ENCODE peak calls at places on chromosomes 13 and 19, in six cellular contexts. Q is PC-3, K is Caco-2, O is OCI-LY7, J is epithelial cell of esophagus, H is Peyer's patch. M is an unnamed sample.

GRCh38 chr19:40387151-40387550 is 2.8 kb downstream of the HIPK4 start:
- DNase-seq in Q (no peak), K (no peak), O (no peak), J (no peak), H (no peak), M (no peak)

GRCh38 chr13:28536371-28536770 is 41.4 kb upstream of the FLT1 start:
- DNase-seq in Q (no peak), K (no peak), O (no peak), J (no peak), H (no peak), M (no peak)

GRCh38 chr19:7857727-7858701 is 16.2 kb downstream of the PRR36 start:
- DNase-seq in Q (no peak), K (no peak), O (peak), J (no peak), H (peak), M (peak)

GRCh38 chr19:12994701-12995595 is at the start of gene NFIX:
- DNase-seq in Q (peak), K (no peak), O (peak), J (peak), H (peak), M (no peak)

GRCh38 chr19:13935765-13936486 is 2.3 kb downstream of the PODNL1 start:
- DNase-seq in Q (no peak), K (no peak), O (no peak), J (no peak), H (peak), M (peak)

GRCh38 chr19:49492573-49493411 is 3.4 kb upstream of the RPS11 start:
- DNase-seq in Q (peak), K (no peak), O (peak), J (peak), H (no peak), M (no peak)

GRCh38 chr13:106498158-106498557 is 37.3 kb downstream of the EFNB2 start:
- DNase-seq in Q (no peak), K (no peak), O (no peak), J (no peak), H (no peak), M (no peak)

GRCh38 chr13:29480893-29481525 is 114.5 kb downstream of the SLC7A1 start:
- DNase-seq in Q (no peak), K (no peak), O (no peak), J (no peak), H (no peak), M (no peak)

GRCh38 chr13:20553309-20553708 is 13.6 kb upstream of the IFT88 start:
- DNase-seq in Q (no peak), K (no peak), O (no peak), J (no peak), H (no peak), M (no peak)

GRCh38 chr19:35860818-35861639 is 4.3 kb downstream of the KIRREL2 start:
- DNase-seq in Q (no peak), K (peak), O (no peak), J (no peak), H (no peak), M (peak)

GRCh38 chr19:12202250-12202649 is 39.4 kb downstream of the ZNF136 start:
- DNase-seq in Q (no peak), K (peak), O (peak), J (peak), H (peak), M (peak)

GRCh38 chr19:1154731-1155351 is 19.2 kb downstream of the SBNO2 start:
- DNase-seq in Q (no peak), K (no peak), O (no peak), J (peak), H (peak), M (no peak)
- TF ChIP-seq CTCF in Q (no peak), K (no peak), O (no peak), J (no peak), H (no peak), M (no peak)

GRCh38 chr19:1503089-1503924 is 9.5 kb downstream of the ADAMTSL5 start:
- DNase-seq in Q (peak), K (no peak), O (peak), J (peak), H (peak), M (peak)
- TF ChIP-seq CTCF in Q (peak), K (peak), O (peak), J (peak), H (peak), M (peak)

DNA sequence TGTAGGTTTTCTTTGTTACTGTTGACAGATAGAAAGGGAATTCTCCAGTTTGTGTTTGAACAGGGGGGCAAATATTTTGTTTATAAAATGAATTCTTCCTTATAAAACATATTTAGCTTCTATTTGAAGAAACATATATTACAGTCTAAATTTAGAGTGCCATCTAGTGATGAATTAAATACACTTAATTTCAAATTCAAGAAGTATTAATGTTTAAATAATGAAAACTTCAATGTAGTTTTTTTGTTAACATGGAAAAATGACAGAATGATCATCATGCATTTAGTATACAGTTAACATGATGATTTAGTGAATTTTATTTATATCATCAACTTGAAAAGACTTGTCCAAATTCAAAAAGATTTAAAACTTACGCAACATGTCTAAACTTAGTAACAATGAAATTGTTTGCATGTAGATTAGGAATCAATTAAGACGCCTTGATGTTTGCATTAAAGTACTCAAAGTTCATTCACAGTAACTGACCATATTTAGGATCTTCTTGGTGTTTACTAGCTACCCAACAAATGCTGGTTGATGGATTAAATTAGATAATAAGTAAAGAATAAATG is 765.9 kb upstream of the SLITRK1 start:
- DNase-seq in Q (peak), K (no peak), O (no peak), J (no peak), H (no peak), M (no peak)
- TF ChIP-seq CTCF in Q (peak), K (no peak), O (peak), J (no peak), H (no peak), M (no peak)

GRCh38 chr13:98598043-98598442 is 21.1 kb upstream of the STK24 start:
- DNase-seq in Q (no peak), K (no peak), O (no peak), J (no peak), H (no peak), M (no peak)
- TF ChIP-seq CTCF in Q (no peak), K (no peak), O (no peak), J (no peak), H (no peak), M (no peak)

DNA sequence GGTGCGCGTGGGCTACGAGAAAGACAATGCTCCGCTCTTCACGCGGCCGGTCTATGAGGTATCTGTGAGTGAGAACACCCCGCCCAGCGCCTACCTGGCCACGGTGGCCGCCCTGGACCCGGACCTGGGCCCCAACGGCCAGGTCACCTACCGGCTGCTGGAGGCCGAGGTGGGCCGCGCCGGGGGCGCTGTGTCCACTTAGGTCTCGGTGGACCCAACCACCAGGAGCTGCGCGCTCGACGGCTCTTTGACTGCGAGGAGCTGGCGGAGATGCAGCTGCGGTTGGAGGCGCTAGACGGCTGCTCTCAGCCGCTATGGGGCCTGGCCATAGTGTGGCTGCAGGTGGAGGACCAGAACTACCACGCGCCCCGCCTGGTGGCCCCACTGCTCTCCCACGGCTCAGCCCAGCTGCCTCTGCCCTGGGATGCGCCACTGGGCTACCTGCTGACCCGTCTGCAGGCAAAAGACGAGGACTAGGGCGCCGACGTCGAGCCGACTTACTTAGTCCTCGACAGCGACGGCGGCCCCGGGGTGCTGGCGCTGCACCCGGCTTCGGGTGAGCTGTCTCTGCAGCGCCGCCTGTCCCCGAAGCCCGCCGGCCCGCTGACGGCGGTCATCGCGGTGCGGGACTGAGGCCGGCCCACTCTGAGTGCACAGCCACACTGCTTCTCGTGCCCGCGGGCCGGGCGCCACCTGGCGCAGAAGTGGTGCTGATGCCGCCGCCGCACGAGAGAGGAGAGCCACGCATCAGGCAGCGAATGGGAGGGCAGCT is 173.0 kb downstream of the OLFM4 start:
- DNase-seq in Q (no peak), K (no peak), O (no peak), J (no peak), H (peak), M (peak)
- TF ChIP-seq CTCF in Q (no peak), K (no peak), O (no peak), J (peak), H (no peak), M (peak)

GRCh38 chr19:1406496-1406817 is 929 bp upstream of the DAZAP1 start:
- DNase-seq in Q (no peak), K (no peak), O (no peak), J (peak), H (no peak), M (no peak)

GRCh38 chr19:1409204-1410005 is 2.0 kb downstream of the DAZAP1 start:
- DNase-seq in Q (no peak), K (no peak), O (no peak), J (no peak), H (no peak), M (no peak)

GRCh38 chr19:1408300-1409203 is 1.2 kb downstream of the DAZAP1 start:
- DNase-seq in Q (peak), K (no peak), O (peak), J (peak), H (peak), M (peak)

GRCh38 chr19:1407662-1408299 is 395 bp downstream of the DAZAP1 start:
- DNase-seq in Q (no peak), K (no peak), O (no peak), J (peak), H (no peak), M (no peak)

DNA sequence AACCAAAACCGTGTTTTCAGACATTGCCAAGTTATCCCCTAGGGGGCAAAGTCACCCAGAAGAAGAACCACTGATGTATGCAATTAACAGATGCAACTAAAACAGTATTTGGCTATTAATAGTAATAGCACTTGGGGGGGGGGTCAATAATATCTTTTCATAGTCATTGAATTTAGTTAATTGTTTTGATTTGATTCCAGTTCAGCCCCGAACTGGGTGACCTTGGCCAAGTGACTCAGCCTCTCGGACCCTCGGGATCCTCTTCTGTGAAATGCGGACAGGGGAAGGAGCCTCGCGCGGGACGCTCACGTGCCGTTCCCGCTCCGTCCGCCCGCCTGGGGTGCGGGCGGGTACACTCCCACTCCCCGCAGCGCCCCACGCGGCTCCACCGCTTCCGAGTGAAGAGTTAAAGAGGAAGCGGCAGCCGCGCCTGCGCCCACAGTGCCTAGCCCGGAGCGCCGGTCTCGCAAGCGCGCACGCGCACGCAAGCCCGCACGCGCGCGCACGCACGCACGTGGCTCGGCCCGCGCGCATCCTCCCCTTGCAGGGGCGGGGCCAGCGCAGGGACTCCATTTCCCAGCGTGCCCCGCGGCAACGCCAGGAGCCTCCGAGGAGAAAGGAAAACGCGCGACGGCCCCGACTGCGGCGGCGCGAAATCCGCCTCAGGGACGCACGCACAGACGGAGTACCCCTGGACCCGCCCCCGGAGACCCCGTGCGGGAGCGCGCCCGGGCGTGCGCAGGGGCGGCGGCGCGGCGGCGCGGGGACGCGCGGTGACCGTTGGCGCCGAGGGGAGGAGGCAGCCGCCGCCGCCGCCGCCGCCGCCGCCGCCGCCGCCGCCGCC is at the start of gene DAZAP1:
- DNase-seq in Q (peak), K (peak), O (peak), J (peak), H (peak), M (peak)
- TF ChIP-seq CTCF in Q (peak), K (peak), O (peak), J (peak), H (peak), M (no peak)

GRCh38 chr19:518292-519231 is 11.3 kb downstream of the TPGS1 start:
- DNase-seq in Q (no peak), K (peak), O (no peak), J (peak), H (peak), M (peak)
- TF ChIP-seq CTCF in Q (no peak), K (no peak), O (no peak), J (peak), H (peak), M (no peak)

DNA sequence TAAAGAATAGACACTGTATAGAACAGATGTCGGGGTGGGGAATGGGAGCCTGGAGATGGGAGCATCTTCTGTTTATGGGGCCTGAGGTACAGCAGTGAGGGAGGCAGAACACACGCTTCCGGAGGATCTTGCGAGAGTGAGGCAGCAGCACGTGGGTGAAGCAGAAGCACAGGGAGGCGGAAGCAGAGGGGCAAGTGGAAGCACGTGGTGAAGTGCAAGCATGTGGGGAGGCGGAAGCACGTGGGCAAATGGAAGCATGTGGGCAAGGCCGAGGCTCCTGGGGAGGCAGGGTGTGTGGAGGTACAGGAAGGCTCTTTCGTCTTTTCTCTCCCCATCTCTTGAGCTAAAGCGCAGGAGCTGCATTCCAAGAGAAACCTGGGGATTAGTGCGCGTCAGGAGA is 198.4 kb downstream of the ATP8A2 start:
- DNase-seq in Q (no peak), K (no peak), O (no peak), J (no peak), H (no peak), M (no peak)
- TF ChIP-seq CTCF in Q (no peak), K (no peak), O (no peak), J (no peak), H (no peak), M (no peak)

GRCh38 chr19:29624489-29625210 is 18.6 kb downstream of the POP4 start:
- DNase-seq in Q (no peak), K (no peak), O (no peak), J (no peak), H (peak), M (no peak)
- TF ChIP-seq CTCF in Q (no peak), K (no peak), O (no peak), J (no peak), H (no peak), M (no peak)

M was measured in glutamatergic neuron.